ENCODE peak calls at places on chromosome 17, in nine cellular contexts. E is tibial nerve, O is lower lobe of right lung, D is fibroblast of lung, L is Peyer's patch, M is cardiac muscle cell, W is ascending aorta, U is hepatocyte, P is heart right ventricle. Z is an unnamed sample. For H3K4me1 and H3K27me3, the result is how much of the 10 kb centered on the place peaks cover.

GRCh38 chr17:39652635-39653315 is 12.4 kb upstream of the TCAP start:
- DNase-seq in W (no peak), E (no peak), M (no peak), P (no peak), L (no peak), D (no peak), U (peak), O (no peak), Z (no peak)

GRCh38 chr17:37361543-37361942 is 14.2 kb upstream of the C17orf78 start:
- DNase-seq in L (no peak), W (no peak), E (no peak), D (no peak), P (no peak), O (no peak), M (no peak), U (peak), Z (peak)

GRCh38 chr17:55307879-55308278 is 43.1 kb downstream of the HLF start:
- DNase-seq in W (no peak), U (no peak), E (no peak), D (no peak), P (no peak), O (no peak), M (no peak), L (no peak), Z (no peak)

GRCh38 chr17:79803997-79804855 is 7.3 kb upstream of the CBX8 start:
- DNase-seq in E (no peak), D (no peak), W (no peak), L (peak), U (peak), O (no peak), M (no peak), P (no peak), Z (no peak)

GRCh38 chr17:2056221-2057129 is 1.6 kb downstream of the HIC1 start:
- DNase-seq in P (no peak), M (peak), U (peak), L (peak), O (peak), W (no peak), E (no peak), D (peak), Z (no peak)

GRCh38 chr17:17682293-17682736 is 1.1 kb downstream of the RAI1 start:
- DNase-seq in W (peak), L (peak), M (peak), E (no peak), D (peak), P (peak), U (peak), O (peak), Z (no peak)

GRCh38 chr17:14471052-14471451 is 170.2 kb downstream of the HS3ST3B1 start:
- DNase-seq in O (no peak), P (no peak), U (peak), L (no peak), W (no peak), M (peak), D (peak), E (no peak), Z (no peak)

GRCh38 chr17:59387351-59388069 is 56.1 kb downstream of the YPEL2 start:
- DNase-seq in E (no peak), W (no peak), U (peak), O (no peak), D (no peak), M (no peak), L (no peak), P (no peak), Z (no peak)

GRCh38 chr17:28925912-28926365 is 23.1 kb upstream of the DHRS13 start:
- DNase-seq in L (peak), P (no peak), E (no peak), D (peak), U (no peak), M (peak), O (no peak), W (no peak), Z (no peak)

GRCh38 chr17:77433385-77434135 is 292.8 kb downstream of the SEC14L1 start:
- DNase-seq in D (peak), P (peak), E (no peak), W (no peak), U (peak), O (no peak), M (peak), L (no peak), Z (no peak)

GRCh38 chr17:77432791-77433190 is 292.0 kb downstream of the SEC14L1 start:
- DNase-seq in P (no peak), D (no peak), O (no peak), U (no peak), W (no peak), E (no peak), M (no peak), L (no peak), Z (no peak)

GRCh38 chr17:77436058-77436442 is 295.3 kb downstream of the SEC14L1 start:
- DNase-seq in U (peak), P (peak), O (no peak), M (peak), D (peak), E (no peak), W (no peak), L (no peak), Z (no peak)

GRCh38 chr17:77435272-77436057 is 294.7 kb downstream of the SEC14L1 start:
- DNase-seq in L (no peak), O (no peak), M (no peak), E (no peak), U (no peak), W (no peak), P (no peak), D (no peak), Z (no peak)

GRCh38 chr17:77434136-77435114 is 293.7 kb downstream of the SEC14L1 start:
- DNase-seq in O (no peak), W (no peak), U (no peak), D (no peak), L (no peak), M (no peak), E (no peak), P (no peak), Z (no peak)
- H3K4me3 ChIP-seq in O (no peak), W (no peak), U (no peak), D (no peak), L (no peak), M (no peak), E (no peak), P (peak), Z (peak)

GRCh38 chr17:10117085-10117484 is 81.3 kb downstream of the GAS7 start:
- DNase-seq in U (no peak), L (no peak), E (no peak), W (no peak), D (no peak), P (no peak), M (no peak), O (no peak), Z (no peak)

GRCh38 chr17:10115536-10115932 is 82.9 kb downstream of the GAS7 start:
- DNase-seq in W (no peak), P (no peak), D (no peak), E (no peak), M (peak), L (no peak), U (no peak), O (no peak), Z (no peak)

GRCh38 chr17:10116267-10116666 is 82.1 kb downstream of the GAS7 start:
- DNase-seq in E (no peak), U (no peak), O (no peak), M (no peak), L (no peak), D (no peak), W (no peak), P (no peak), Z (no peak)

GRCh38 chr17:10117581-10118001 is 80.8 kb downstream of the GAS7 start:
- DNase-seq in O (peak), E (no peak), U (no peak), P (no peak), W (no peak), L (peak), M (no peak), D (no peak), Z (no peak)

DNA sequence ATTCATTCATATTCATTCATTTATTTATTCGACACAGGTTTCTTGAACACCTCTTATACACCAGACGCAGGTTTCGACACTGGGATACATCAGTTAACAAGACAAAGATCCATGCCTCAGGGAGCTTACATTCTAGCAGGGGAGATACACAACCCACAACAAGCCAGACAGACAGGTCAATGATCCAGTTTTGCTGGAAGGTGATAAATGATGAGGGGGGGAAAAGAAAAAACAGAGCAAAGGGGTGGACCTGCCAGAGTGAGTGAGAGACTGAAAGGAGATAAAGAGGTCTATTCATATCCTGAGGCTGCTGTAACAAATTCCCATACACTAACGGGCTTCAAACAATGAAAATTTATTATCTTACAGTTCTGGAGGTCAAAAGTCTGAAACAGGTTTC is 81.7 kb downstream of the GAS7 start:
- DNase-seq in O (no peak), L (no peak), P (no peak), E (no peak), D (no peak), W (no peak), M (no peak), U (no peak), Z (no peak)
- H3K4me1 ChIP-seq in O (half or more), L (under half), P (half or more), E (under half), D (under half), W (under half), M (under half), U (under half), Z (under half)

GRCh38 chr17:50605434-50605833 is 29.2 kb upstream of the ABCC3 start:
- DNase-seq in D (peak), W (no peak), L (no peak), P (no peak), M (peak), U (no peak), O (no peak), E (no peak), Z (no peak)
- H3K27me3 ChIP-seq in D (under half), W (under half), L (under half), P (under half), M (under half), U (under half), O (under half), E (under half), Z (under half)

DNA sequence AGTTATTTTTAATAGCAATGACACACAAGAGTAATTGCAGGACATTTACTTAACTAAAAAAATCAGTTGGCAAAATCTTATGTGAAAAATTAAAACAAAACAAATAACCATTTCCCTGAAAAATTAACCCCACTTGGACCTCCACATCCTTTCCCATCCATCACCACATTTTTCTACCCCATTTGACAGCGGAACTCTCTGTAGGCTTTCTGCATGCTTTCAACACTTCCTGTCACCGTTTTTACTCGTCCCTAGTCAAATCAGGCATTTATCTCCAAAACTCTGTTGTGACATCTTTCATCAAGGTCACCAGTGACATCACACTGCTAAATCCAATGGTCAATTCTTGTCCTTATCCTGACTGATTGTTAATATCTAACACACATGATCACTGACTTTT is 27.5 kb downstream of the KCNJ16 start:
- DNase-seq in D (no peak), E (no peak), W (no peak), P (no peak), U (no peak), L (no peak), M (no peak), O (no peak), Z (no peak)
- H3K4me3 ChIP-seq in D (no peak), E (no peak), W (no peak), P (no peak), U (no peak), L (no peak), M (no peak), O (no peak), Z (no peak)

GRCh38 chr17:77454560-77455095 is 313.9 kb downstream of the SEC14L1 start:
- DNase-seq in U (no peak), E (no peak), D (no peak), W (no peak), L (no peak), O (no peak), P (peak), M (no peak), Z (no peak)
- H3K4me1 ChIP-seq in U (half or more), E (under half), D (under half), W (under half), L (under half), O (half or more), P (half or more), M (half or more), Z (half or more)